ENCODE peak calls at places on chromosomes 4 and X, in seven cellular contexts. I is brain microvascular endothelial cell; P is uterus; R is heart right ventricle; O is PC-3; L is CD8-positive, alpha-beta T cell; F is H9. C is an unnamed sample.

GRCh38 chr4:140028676-140029407 is 125.1 kb downstream of the MAML3 start:
- DNase-seq in R (no peak), F (no peak), P (no peak), I (no peak), L (no peak), O (peak), C (no peak)

GRCh38 chr4:6714954-6715353 is 1.0 kb upstream of the BLOC1S4 start:
- DNase-seq in R (no peak), O (no peak), I (no peak), F (no peak), L (no peak), P (no peak), C (no peak)

GRCh38 chr4:37970702-37971101 is 10.5 kb downstream of the PTTG2 start:
- DNase-seq in R (peak), L (peak), F (peak), I (peak), O (peak), P (peak), C (no peak)

GRCh38 chrX:646796-647195 is 16.2 kb downstream of the SHOX start:
- DNase-seq in L (no peak), O (no peak), P (no peak), I (no peak), F (no peak), R (no peak), C (no peak)

GRCh38 chr4:143273170-143273917 is 63.3 kb upstream of the GAB1 start:
- DNase-seq in I (peak), O (no peak), F (no peak), P (no peak), R (no peak), L (no peak), C (no peak)

GRCh38 chr4:77820836-77821561 is 1.8 kb upstream of the CNOT6L start:
- DNase-seq in R (no peak), L (no peak), O (no peak), I (no peak), P (no peak), F (no peak), C (no peak)

GRCh38 chr4:89653012-89653411 is 183.9 kb downstream of the SNCA start:
- DNase-seq in F (no peak), R (no peak), L (no peak), O (no peak), P (no peak), I (no peak), C (no peak)

GRCh38 chrX:67734111-67734753 is 190.4 kb downstream of the AR start:
- DNase-seq in O (no peak), L (no peak), R (no peak), P (no peak), F (no peak), I (no peak), C (no peak)

GRCh38 chrX:10031743-10032142 is 64.6 kb downstream of the CLDN34 start:
- DNase-seq in I (no peak), L (no peak), P (no peak), O (no peak), F (no peak), R (no peak), C (no peak)

GRCh38 chr4:110344165-110344564 is 131.8 kb upstream of the ENPEP start:
- DNase-seq in L (no peak), O (peak), F (no peak), R (no peak), I (peak), P (no peak), C (no peak)
- TF ChIP-seq CTCF in L (no peak), O (peak), F (peak), R (no peak), I (peak), P (peak), C (peak)

DNA sequence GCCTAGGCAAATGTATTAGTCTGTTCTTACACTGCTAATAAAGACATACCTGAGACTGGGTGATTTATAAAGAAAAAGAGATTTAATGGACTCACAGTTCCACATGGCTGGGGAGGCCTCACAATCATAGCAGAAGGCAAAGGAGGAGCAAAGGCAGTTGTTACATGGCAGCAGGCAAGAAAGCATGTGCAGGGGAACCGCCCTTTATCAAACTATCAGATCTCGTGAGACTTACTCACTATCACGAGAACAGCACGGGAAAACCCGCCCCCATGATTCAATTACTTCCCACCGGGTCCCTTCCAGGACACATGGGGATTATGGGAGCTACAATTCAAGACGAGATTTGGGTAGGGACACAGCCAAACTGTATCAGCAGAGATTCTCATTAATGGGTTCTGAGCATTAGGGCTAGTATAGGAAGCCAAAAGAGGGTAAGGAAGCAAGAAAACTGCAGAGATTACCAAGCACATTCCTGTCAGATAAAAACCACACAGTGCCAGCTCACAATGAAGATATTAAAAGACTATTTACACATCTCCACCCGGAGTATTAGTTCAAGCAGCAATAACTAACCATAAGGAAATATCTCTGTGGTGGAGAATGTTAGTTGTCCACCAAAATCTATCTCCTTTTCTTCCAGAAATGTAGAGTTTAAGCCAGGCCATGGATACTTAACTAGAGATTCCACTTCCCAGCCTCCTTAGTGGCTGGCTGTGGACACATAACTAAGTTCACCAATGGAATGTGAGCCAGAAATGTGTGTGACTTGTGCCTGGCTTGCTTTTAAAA is 61.2 kb upstream of the HOPX start:
- DNase-seq in R (no peak), L (no peak), F (no peak), P (no peak), I (peak), O (peak), C (no peak)
- TF ChIP-seq CTCF in R (no peak), L (no peak), F (no peak), P (no peak), I (no peak), O (no peak), C (no peak)

GRCh38 chrX:151538190-151539122 is 25.0 kb upstream of the PASD1 start:
- DNase-seq in I (no peak), O (no peak), F (no peak), L (no peak), P (no peak), R (no peak), C (no peak)
- TF ChIP-seq CTCF in I (no peak), O (no peak), F (no peak), L (no peak), P (no peak), R (no peak), C (no peak)

GRCh38 chr4:132557660-132558059 is 591.4 kb upstream of the PCDH10 start:
- DNase-seq in I (no peak), P (no peak), O (peak), R (no peak), F (peak), L (no peak), C (no peak)
- TF ChIP-seq CTCF in I (peak), P (no peak), O (no peak), R (no peak), F (peak), L (no peak), C (no peak)

DNA sequence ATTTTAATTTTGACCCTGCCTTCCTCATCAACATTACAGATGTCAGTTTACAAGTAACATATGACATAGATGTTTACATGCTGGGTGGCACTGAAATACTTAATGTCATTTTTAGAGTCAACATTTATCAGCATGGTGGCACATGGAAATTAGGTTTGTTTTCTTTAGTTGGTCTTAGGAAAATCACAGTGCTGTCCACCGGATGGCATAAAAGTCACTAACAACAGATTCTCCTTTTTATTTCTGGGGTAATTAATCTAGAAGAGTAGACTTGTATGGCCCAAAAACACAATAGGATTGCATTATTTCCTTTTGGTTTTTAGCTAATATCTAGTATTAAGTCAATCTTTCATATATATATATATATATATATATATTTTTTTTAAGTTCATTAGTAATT is 88.6 kb upstream of the HHIP start:
- DNase-seq in L (no peak), I (no peak), O (peak), R (no peak), F (no peak), P (no peak), C (no peak)
- TF ChIP-seq CTCF in L (no peak), I (no peak), O (peak), R (no peak), F (no peak), P (no peak), C (no peak)

GRCh38 chrX:41758391-41758790 is 34.4 kb downstream of the GPR82 start:
- DNase-seq in F (no peak), R (no peak), P (no peak), O (no peak), I (no peak), L (no peak), C (no peak)

GRCh38 chrX:41761169-41761568 is 37.2 kb downstream of the GPR82 start:
- DNase-seq in R (no peak), F (no peak), P (no peak), I (no peak), O (no peak), L (no peak), C (no peak)

GRCh38 chrX:41759817-41760216 is 35.8 kb downstream of the GPR82 start:
- DNase-seq in R (no peak), F (no peak), O (peak), I (peak), P (no peak), L (no peak), C (peak)

GRCh38 chrX:41761702-41762101 is 37.7 kb downstream of the GPR82 start:
- DNase-seq in P (no peak), L (no peak), R (no peak), O (peak), I (no peak), F (no peak), C (no peak)
- TF ChIP-seq CTCF in P (no peak), L (no peak), R (no peak), O (no peak), I (no peak), F (no peak), C (no peak)